ENCODE peak calls at places on chromosomes 7 and 10, in eight cellular contexts. One of them, this sample, is unnamed.

GRCh38 chr7:155865830-155866545 is 53.7 kb upstream of the SHH start:
- DNase-seq in mucosa of descending colon: peak; percentile 68
- DNase-seq in HCT116: no peak
- DNase-seq in GM23338: no peak
- DNase-seq in DND-41: no peak
- DNase-seq in right lobe of liver: peak; percentile 26
- DNase-seq in transverse colon: peak; percentile 36
- DNase-seq in breast epithelium: peak; percentile 9
- DNase-seq in this sample: no peak

GRCh38 chr7:13327669-13328068 is 640.2 kb downstream of the ARL4A start:
- DNase-seq in mucosa of descending colon: no peak
- DNase-seq in HCT116: no peak
- DNase-seq in GM23338: no peak
- DNase-seq in DND-41: no peak
- DNase-seq in right lobe of liver: no peak
- DNase-seq in transverse colon: no peak
- DNase-seq in breast epithelium: no peak
- DNase-seq in this sample: no peak

GRCh38 chr10:317219-317868 is 182.1 kb downstream of the ZMYND11 start:
- DNase-seq in mucosa of descending colon: no peak
- DNase-seq in HCT116: no peak
- DNase-seq in GM23338: no peak
- DNase-seq in DND-41: no peak
- DNase-seq in right lobe of liver: no peak
- DNase-seq in transverse colon: peak; percentile 17
- DNase-seq in breast epithelium: no peak
- DNase-seq in this sample: peak; percentile 63

GRCh38 chr7:27143022-27143949 is at the start of gene HOXA5:
- DNase-seq in mucosa of descending colon: peak; percentile 88
- DNase-seq in HCT116: no peak
- DNase-seq in GM23338: peak; percentile 91
- DNase-seq in DND-41: no peak
- DNase-seq in right lobe of liver: no peak
- DNase-seq in transverse colon: peak; percentile 84
- DNase-seq in breast epithelium: peak; percentile 94
- DNase-seq in this sample: peak; percentile 77

GRCh38 chr10:132743925-132744490 is 41.9 kb downstream of the NKX6-2 start:
- DNase-seq in mucosa of descending colon: no peak
- DNase-seq in HCT116: no peak
- DNase-seq in GM23338: no peak
- DNase-seq in DND-41: no peak
- DNase-seq in right lobe of liver: no peak
- DNase-seq in transverse colon: no peak
- DNase-seq in breast epithelium: no peak
- DNase-seq in this sample: no peak

GRCh38 chr10:124005991-124006392 is 87.4 kb downstream of the CHST15 start:
- DNase-seq in mucosa of descending colon: no peak
- DNase-seq in HCT116: no peak
- DNase-seq in GM23338: no peak
- DNase-seq in DND-41: no peak
- DNase-seq in right lobe of liver: peak; percentile 38
- DNase-seq in transverse colon: peak; percentile 10
- DNase-seq in breast epithelium: no peak
- DNase-seq in this sample: peak; percentile 35

GRCh38 chr10:69043931-69044531 is 43.9 kb upstream of the SRGN start:
- DNase-seq in mucosa of descending colon: no peak
- DNase-seq in HCT116: no peak
- DNase-seq in GM23338: no peak
- DNase-seq in DND-41: no peak
- DNase-seq in right lobe of liver: no peak
- DNase-seq in transverse colon: no peak
- DNase-seq in breast epithelium: no peak
- DNase-seq in this sample: no peak

GRCh38 chr10:1308415-1308814 is 252.2 kb downstream of the WDR37 start:
- DNase-seq in mucosa of descending colon: no peak
- DNase-seq in HCT116: no peak
- DNase-seq in GM23338: no peak
- DNase-seq in DND-41: no peak
- DNase-seq in right lobe of liver: no peak
- DNase-seq in transverse colon: no peak
- DNase-seq in breast epithelium: no peak
- DNase-seq in this sample: no peak

GRCh38 chr10:88379575-88379974 is 203.5 kb downstream of the RNLS start:
- DNase-seq in mucosa of descending colon: no peak
- DNase-seq in HCT116: no peak
- DNase-seq in GM23338: no peak
- DNase-seq in DND-41: peak; percentile 24
- DNase-seq in right lobe of liver: no peak
- DNase-seq in transverse colon: peak; percentile 35
- DNase-seq in breast epithelium: no peak
- DNase-seq in this sample: no peak

GRCh38 chr7:102258749-102259107 is 27.9 kb upstream of the SH2B2 start:
- DNase-seq in mucosa of descending colon: no peak
- DNase-seq in HCT116: no peak
- DNase-seq in GM23338: no peak
- DNase-seq in DND-41: no peak
- DNase-seq in right lobe of liver: no peak
- DNase-seq in transverse colon: no peak
- DNase-seq in breast epithelium: no peak
- DNase-seq in this sample: no peak

GRCh38 chr7:155769701-155770100 is 42.6 kb downstream of the SHH start:
- DNase-seq in mucosa of descending colon: no peak
- DNase-seq in HCT116: no peak
- DNase-seq in GM23338: no peak
- DNase-seq in DND-41: no peak
- DNase-seq in right lobe of liver: no peak
- DNase-seq in transverse colon: no peak
- DNase-seq in breast epithelium: no peak
- DNase-seq in this sample: no peak

GRCh38 chr10:49474901-49475300 is 64.0 kb downstream of the ERCC6 start:
- DNase-seq in mucosa of descending colon: no peak
- DNase-seq in HCT116: no peak
- DNase-seq in GM23338: no peak
- DNase-seq in DND-41: no peak
- DNase-seq in right lobe of liver: no peak
- DNase-seq in transverse colon: no peak
- DNase-seq in breast epithelium: no peak
- DNase-seq in this sample: no peak

GRCh38 chr10:110481948-110482347 is 15.8 kb upstream of the DUSP5 start:
- DNase-seq in mucosa of descending colon: no peak
- DNase-seq in HCT116: no peak
- DNase-seq in GM23338: no peak
- DNase-seq in DND-41: no peak
- DNase-seq in right lobe of liver: no peak
- DNase-seq in transverse colon: no peak
- DNase-seq in breast epithelium: no peak
- DNase-seq in this sample: no peak

GRCh38 chr10:24744966-24745365 is 21.3 kb upstream of the ARHGAP21 start:
- DNase-seq in mucosa of descending colon: no peak
- DNase-seq in HCT116: no peak
- DNase-seq in GM23338: no peak
- DNase-seq in DND-41: no peak
- DNase-seq in right lobe of liver: no peak
- DNase-seq in transverse colon: no peak
- DNase-seq in breast epithelium: no peak
- DNase-seq in this sample: no peak

GRCh38 chr7:101363734-101364374 is 1.2 kb downstream of the COL26A1 start:
- DNase-seq in mucosa of descending colon: peak; percentile 73
- DNase-seq in HCT116: peak; percentile 15
- DNase-seq in GM23338: peak; percentile 83
- DNase-seq in DND-41: peak; percentile 61
- DNase-seq in right lobe of liver: peak; percentile 84
- DNase-seq in transverse colon: peak; percentile 62
- DNase-seq in breast epithelium: peak; percentile 26
- DNase-seq in this sample: peak; percentile 83

GRCh38 chr7:28685660-28686417 is 272.3 kb downstream of the TRIL start:
- DNase-seq in mucosa of descending colon: peak; percentile 60
- DNase-seq in HCT116: peak; percentile 65
- DNase-seq in GM23338: peak; percentile 77
- DNase-seq in DND-41: no peak
- DNase-seq in right lobe of liver: peak; percentile 91
- DNase-seq in transverse colon: peak; percentile 87
- DNase-seq in breast epithelium: peak; percentile 95
- DNase-seq in this sample: peak; percentile 82

GRCh38 chr7:47664650-47665049 is 82.7 kb upstream of the TNS3 start:
- DNase-seq in mucosa of descending colon: no peak
- DNase-seq in HCT116: no peak
- DNase-seq in GM23338: no peak
- DNase-seq in DND-41: no peak
- DNase-seq in right lobe of liver: no peak
- DNase-seq in transverse colon: no peak
- DNase-seq in breast epithelium: no peak
- DNase-seq in this sample: no peak

GRCh38 chr10:114893248-114893647 is 44.7 kb upstream of the TRUB1 start:
- DNase-seq in mucosa of descending colon: no peak
- DNase-seq in HCT116: peak; percentile 55
- DNase-seq in GM23338: no peak
- DNase-seq in DND-41: no peak
- DNase-seq in right lobe of liver: no peak
- DNase-seq in transverse colon: no peak
- DNase-seq in breast epithelium: no peak
- DNase-seq in this sample: no peak

GRCh38 chr10:98472171-98472570 is 25.4 kb upstream of the HPS1 start:
- DNase-seq in mucosa of descending colon: no peak
- DNase-seq in HCT116: no peak
- DNase-seq in GM23338: peak; percentile 30
- DNase-seq in DND-41: no peak
- DNase-seq in right lobe of liver: no peak
- DNase-seq in transverse colon: no peak
- DNase-seq in breast epithelium: no peak
- DNase-seq in this sample: no peak

GRCh38 chr10:43075612-43076003 is 1.3 kb upstream of the RET start:
- DNase-seq in mucosa of descending colon: no peak
- DNase-seq in HCT116: peak; percentile 19
- DNase-seq in GM23338: peak; percentile 46
- DNase-seq in DND-41: no peak
- DNase-seq in right lobe of liver: no peak
- DNase-seq in transverse colon: no peak
- DNase-seq in breast epithelium: no peak
- DNase-seq in this sample: no peak
- TF ChIP-seq CTCF in mucosa of descending colon: no peak
- TF ChIP-seq CTCF in HCT116: peak; percentile 57
- TF ChIP-seq CTCF in GM23338: peak; percentile 33
- TF ChIP-seq CTCF in DND-41: peak; percentile 31
- TF ChIP-seq CTCF in right lobe of liver: peak; percentile 17
- TF ChIP-seq CTCF in transverse colon: no peak
- TF ChIP-seq CTCF in breast epithelium: no peak
- TF ChIP-seq CTCF in this sample: no peak

GRCh38 chr10:45625879-45626278 is 46.7 kb downstream of the ZFAND4 start:
- DNase-seq in mucosa of descending colon: no peak
- DNase-seq in HCT116: no peak
- DNase-seq in GM23338: no peak
- DNase-seq in DND-41: no peak
- DNase-seq in right lobe of liver: peak; percentile 62
- DNase-seq in transverse colon: no peak
- DNase-seq in breast epithelium: no peak
- DNase-seq in this sample: no peak
- H3K4me1 ChIP-seq in mucosa of descending colon: no peaks in the 10 kb centered on the region
- H3K4me1 ChIP-seq in HCT116: no peaks in the 10 kb centered on the region
- H3K4me1 ChIP-seq in GM23338: no peaks in the 10 kb centered on the region
- H3K4me1 ChIP-seq in DND-41: no peaks in the 10 kb centered on the region
- H3K4me1 ChIP-seq in right lobe of liver: peaks cover 27% of the 10 kb centered on the region
- H3K4me1 ChIP-seq in transverse colon: no peaks in the 10 kb centered on the region
- H3K4me1 ChIP-seq in breast epithelium: no peaks in the 10 kb centered on the region
- H3K4me1 ChIP-seq in this sample: no peaks in the 10 kb centered on the region

DNA sequence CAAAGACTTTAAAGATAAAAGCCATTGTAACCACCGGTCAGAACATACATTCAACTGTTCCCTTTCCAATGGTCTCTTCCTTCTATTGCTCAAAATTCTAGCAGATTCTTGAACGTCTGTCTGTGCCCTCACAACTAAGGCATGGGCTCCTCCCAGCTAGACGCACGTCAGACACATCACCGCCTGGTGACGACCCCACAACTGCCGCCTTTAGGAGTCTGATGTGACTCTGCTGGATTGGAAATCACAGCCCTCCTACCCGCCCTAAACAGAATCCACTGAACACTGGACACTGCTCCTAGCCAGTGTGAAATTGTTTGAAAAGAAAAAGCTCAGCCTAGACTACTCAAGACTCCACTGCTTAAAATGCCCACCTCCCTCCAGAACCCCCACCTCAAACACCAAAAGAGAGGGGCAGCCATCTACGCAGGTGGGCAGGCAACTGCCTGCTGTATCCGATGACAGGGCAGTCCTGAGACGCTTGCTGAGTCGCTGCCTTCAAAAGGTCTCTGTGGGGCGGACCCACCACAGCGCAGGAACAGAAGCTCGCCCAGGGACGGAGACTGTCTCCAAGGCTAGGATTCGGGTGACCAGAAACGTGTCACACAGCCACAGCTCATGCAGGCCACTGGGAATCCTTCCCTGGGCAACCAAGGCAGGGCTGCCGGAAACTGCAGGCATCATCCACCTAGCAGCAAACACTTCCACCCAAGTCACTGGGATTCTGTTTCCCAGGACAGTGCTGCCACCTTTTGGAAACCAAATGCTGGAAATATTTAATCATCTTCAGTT is 34.7 kb downstream of the GSDME start:
- DNase-seq in mucosa of descending colon: no peak
- DNase-seq in HCT116: no peak
- DNase-seq in GM23338: peak; percentile 66
- DNase-seq in DND-41: no peak
- DNase-seq in right lobe of liver: no peak
- DNase-seq in transverse colon: no peak
- DNase-seq in breast epithelium: no peak
- DNase-seq in this sample: no peak
- TF ChIP-seq CTCF in mucosa of descending colon: no peak
- TF ChIP-seq CTCF in HCT116: peak; percentile 7
- TF ChIP-seq CTCF in GM23338: peak; percentile 80
- TF ChIP-seq CTCF in DND-41: peak; percentile 33
- TF ChIP-seq CTCF in right lobe of liver: no peak
- TF ChIP-seq CTCF in transverse colon: no peak
- TF ChIP-seq CTCF in breast epithelium: no peak
- TF ChIP-seq CTCF in this sample: no peak

GRCh38 chr10:92434385-92434784 is 139.5 kb downstream of the IDE start:
- DNase-seq in mucosa of descending colon: no peak
- DNase-seq in HCT116: no peak
- DNase-seq in GM23338: no peak
- DNase-seq in DND-41: no peak
- DNase-seq in right lobe of liver: no peak
- DNase-seq in transverse colon: no peak
- DNase-seq in breast epithelium: no peak
- DNase-seq in this sample: no peak

GRCh38 chr10:92438220-92438619 is 135.7 kb downstream of the IDE start:
- DNase-seq in mucosa of descending colon: no peak
- DNase-seq in HCT116: no peak
- DNase-seq in GM23338: no peak
- DNase-seq in DND-41: no peak
- DNase-seq in right lobe of liver: no peak
- DNase-seq in transverse colon: no peak
- DNase-seq in breast epithelium: no peak
- DNase-seq in this sample: no peak

GRCh38 chr10:92440578-92440977 is 133.3 kb downstream of the IDE start:
- DNase-seq in mucosa of descending colon: no peak
- DNase-seq in HCT116: no peak
- DNase-seq in GM23338: no peak
- DNase-seq in DND-41: no peak
- DNase-seq in right lobe of liver: no peak
- DNase-seq in transverse colon: no peak
- DNase-seq in breast epithelium: no peak
- DNase-seq in this sample: no peak

GRCh38 chr10:92432596-92432995 is 141.3 kb downstream of the IDE start:
- DNase-seq in mucosa of descending colon: no peak
- DNase-seq in HCT116: no peak
- DNase-seq in GM23338: peak; percentile 21
- DNase-seq in DND-41: no peak
- DNase-seq in right lobe of liver: no peak
- DNase-seq in transverse colon: no peak
- DNase-seq in breast epithelium: no peak
- DNase-seq in this sample: no peak

GRCh38 chr10:92436611-92437010 is 137.3 kb downstream of the IDE start:
- DNase-seq in mucosa of descending colon: no peak
- DNase-seq in HCT116: no peak
- DNase-seq in GM23338: no peak
- DNase-seq in DND-41: no peak
- DNase-seq in right lobe of liver: no peak
- DNase-seq in transverse colon: no peak
- DNase-seq in breast epithelium: no peak
- DNase-seq in this sample: no peak
- H3K4me1 ChIP-seq in mucosa of descending colon: no peaks in the 10 kb centered on the region
- H3K4me1 ChIP-seq in HCT116: no peaks in the 10 kb centered on the region
- H3K4me1 ChIP-seq in GM23338: no peaks in the 10 kb centered on the region
- H3K4me1 ChIP-seq in DND-41: no peaks in the 10 kb centered on the region
- H3K4me1 ChIP-seq in right lobe of liver: no peaks in the 10 kb centered on the region
- H3K4me1 ChIP-seq in transverse colon: no peaks in the 10 kb centered on the region
- H3K4me1 ChIP-seq in breast epithelium: no peaks in the 10 kb centered on the region
- H3K4me1 ChIP-seq in this sample: no peaks in the 10 kb centered on the region

This sample was measured in upper lobe of right lung.